ENCODE peak calls at places on chromosome 10, in ten cellular contexts. E is A549, S is adrenal gland, R is ovary, N is prostate gland, X is suprapubic skin, Y is HCT116, V is testis, P is NB4, Q is sigmoid colon. L is an unnamed sample.

GRCh38 chr10:102919237-102919959 is 1.3 kb downstream of the CNNM2 start:
- DNase-seq in N (no peak), Q (peak; percentile 66), E (no peak), V (peak; percentile 23), X (peak; percentile 62), Y (no peak), P (no peak), S (peak; percentile 44), R (peak; percentile 16), L (no peak)

GRCh38 chr10:17712053-17712452 is 39.9 kb upstream of the TMEM236 start:
- DNase-seq in V (no peak), Y (no peak), X (no peak), P (no peak), R (no peak), S (no peak), Q (no peak), E (no peak), N (no peak), L (no peak)

GRCh38 chr10:126080303-126080825 is 184.0 kb downstream of the FANK1 start:
- DNase-seq in S (no peak), N (no peak), R (no peak), Q (no peak), E (no peak), Y (no peak), P (no peak), V (no peak), X (no peak), L (no peak)

GRCh38 chr10:84211566-84211965 is 13.8 kb downstream of the LRIT2 start:
- DNase-seq in Q (no peak), P (no peak), X (no peak), N (no peak), Y (no peak), V (no peak), S (no peak), E (no peak), R (no peak), L (no peak)

GRCh38 chr10:21502371-21502765 is 23.1 kb downstream of the SKIDA1 start:
- DNase-seq in R (no peak), E (no peak), P (no peak), Q (no peak), S (no peak), Y (no peak), X (no peak), N (no peak), V (no peak), L (no peak)

GRCh38 chr10:77415311-77415960 is 222.2 kb downstream of the KCNMA1 start:
- DNase-seq in N (no peak), V (no peak), R (no peak), Y (no peak), X (no peak), S (no peak), Q (no peak), E (no peak), P (no peak), L (no peak)

GRCh38 chr10:52653510-52653909 is 119.1 kb downstream of the MBL2 start:
- DNase-seq in R (no peak), E (no peak), S (no peak), P (no peak), X (no peak), N (no peak), Y (no peak), V (peak; percentile 50), Q (no peak), L (no peak)

GRCh38 chr10:77188511-77188910 is 449.1 kb downstream of the KCNMA1 start:
- DNase-seq in Q (no peak), E (no peak), N (no peak), S (no peak), R (no peak), Y (no peak), X (no peak), V (no peak), P (no peak), L (no peak)

GRCh38 chr10:110263164-110263563 is 41.6 kb downstream of the SMNDC1 start:
- DNase-seq in X (no peak), S (no peak), V (no peak), R (no peak), E (no peak), N (no peak), P (no peak), Q (no peak), Y (no peak), L (no peak)

GRCh38 chr10:110259317-110259716 is 45.4 kb downstream of the SMNDC1 start:
- DNase-seq in N (no peak), X (no peak), R (no peak), S (no peak), P (no peak), V (no peak), Y (no peak), E (no peak), Q (no peak), L (no peak)

GRCh38 chr10:110254467-110254866 is 47.1 kb downstream of the MXI1 start:
- DNase-seq in P (no peak), Q (no peak), R (no peak), Y (no peak), E (no peak), X (no peak), S (no peak), N (no peak), V (no peak), L (no peak)

GRCh38 chr10:110260746-110261477 is 43.8 kb downstream of the SMNDC1 start:
- DNase-seq in V (no peak), Q (no peak), N (no peak), E (no peak), P (no peak), X (no peak), Y (no peak), R (no peak), S (no peak), L (no peak)

GRCh38 chr10:110258542-110258941 is 46.2 kb downstream of the SMNDC1 start:
- DNase-seq in E (no peak), S (no peak), Q (no peak), V (no peak), Y (no peak), R (no peak), N (no peak), P (no peak), X (no peak), L (no peak)
- TF ChIP-seq POLR2A in E (no peak), S (no peak), Q (no peak), V (no peak), Y (no peak), R (no peak), N (no peak), P (no peak), X (no peak), L (no peak)

GRCh38 chr10:987906-988666 is at the start of gene GTPBP4:
- DNase-seq in Y (peak; percentile 94), X (peak; percentile 99), E (peak; percentile 98), V (peak; percentile 100), Q (peak; percentile 99), R (peak; percentile 99), P (peak; percentile 99), S (peak; percentile 99), N (peak; percentile 99), L (peak; percentile 85)
- TF ChIP-seq POLR2A in Y (peak; percentile 32), X (peak; percentile 55), E (peak; percentile 45), V (no peak), Q (peak; percentile 60), R (peak; percentile 62), P (peak; percentile 78), S (peak; percentile 76), N (peak; percentile 52), L (peak; percentile 60)

GRCh38 chr10:60141916-60142559 is 235.7 kb upstream of the CCDC6 start:
- DNase-seq in S (no peak), V (no peak), Y (no peak), R (no peak), E (no peak), N (no peak), P (no peak), Q (no peak), X (no peak), L (no peak)

GRCh38 chr10:60142736-60143135 is 236.4 kb upstream of the CCDC6 start:
- DNase-seq in R (no peak), E (no peak), S (no peak), V (no peak), Q (no peak), Y (no peak), N (no peak), P (no peak), X (no peak), L (no peak)

GRCh38 chr10:60139798-60140566 is 233.6 kb upstream of the CCDC6 start:
- DNase-seq in E (no peak), S (no peak), P (no peak), V (no peak), X (no peak), Q (no peak), N (peak; percentile 19), Y (no peak), R (no peak), L (no peak)

GRCh38 chr10:60139290-60139689 is 232.9 kb upstream of the CCDC6 start:
- DNase-seq in P (no peak), N (no peak), S (no peak), X (no peak), E (no peak), Q (no peak), Y (no peak), V (no peak), R (no peak), L (no peak)

DNA sequence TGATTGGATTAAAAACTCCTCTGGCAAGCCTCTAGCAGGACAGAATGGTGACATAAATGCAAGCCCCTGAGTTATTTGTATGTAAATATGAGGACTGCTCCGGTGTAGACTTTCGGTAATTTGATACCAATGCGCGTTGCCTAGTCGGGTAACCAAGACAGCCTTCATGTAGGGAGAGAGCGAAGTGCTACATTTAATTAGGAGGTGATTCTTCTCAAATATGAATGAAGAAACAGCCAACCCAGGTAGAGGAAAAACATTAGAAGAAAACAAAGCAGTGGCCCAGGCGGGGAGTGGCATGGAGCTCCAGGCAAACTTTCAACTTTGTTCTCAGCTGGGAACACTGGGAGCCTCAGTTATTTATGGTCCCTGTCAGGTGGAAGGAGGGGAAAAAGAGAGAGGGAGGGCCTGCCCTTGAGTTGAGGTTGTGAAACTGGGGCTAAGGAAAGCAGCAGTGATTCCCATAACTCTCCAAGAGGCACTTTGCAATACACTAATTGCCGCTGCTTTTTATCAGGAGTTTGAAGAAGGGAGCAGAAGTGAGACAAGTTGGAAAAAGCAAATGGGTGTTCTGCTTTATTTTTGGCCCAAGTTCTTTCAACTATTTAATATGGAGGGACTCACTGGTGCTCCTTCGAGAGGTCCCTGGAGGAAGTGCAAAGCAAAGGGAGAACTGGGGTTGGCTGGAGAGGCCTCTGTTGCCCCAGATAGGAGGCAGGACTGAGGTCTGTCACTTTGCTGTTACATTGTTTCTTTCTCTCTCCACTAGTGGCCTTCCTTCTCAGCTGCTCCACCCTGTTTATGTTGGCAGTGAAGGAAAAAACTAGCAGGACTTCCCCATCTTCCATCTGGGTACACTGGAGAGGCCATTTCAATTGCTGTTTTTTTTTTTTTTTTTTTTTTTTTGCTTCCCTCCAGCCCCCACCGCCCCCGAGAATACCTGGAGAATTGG is 234.6 kb upstream of the CCDC6 start:
- DNase-seq in Q (peak; percentile 80), V (peak; percentile 83), P (no peak), Y (no peak), E (no peak), X (no peak), S (peak; percentile 61), R (peak; percentile 29), N (peak; percentile 53), L (peak; percentile 30)
- TF ChIP-seq POLR2A in Q (no peak), V (no peak), P (no peak), Y (no peak), E (no peak), X (no peak), S (no peak), R (no peak), N (no peak), L (no peak)

GRCh38 chr10:133307776-133308430 is 769 bp downstream of the TUBGCP2 start:
- DNase-seq in N (peak; percentile 80), P (peak; percentile 83), Q (no peak), R (peak; percentile 42), V (peak; percentile 93), X (peak; percentile 90), S (peak; percentile 67), E (peak; percentile 61), Y (no peak), L (no peak)

GRCh38 chr10:133306941-133307379 is 1.7 kb downstream of the TUBGCP2 start:
- DNase-seq in V (no peak), E (no peak), Y (no peak), Q (no peak), X (no peak), P (no peak), R (no peak), S (no peak), N (no peak), L (no peak)

GRCh38 chr10:133309720-133310398 is 1.1 kb downstream of the ZNF511 start:
- DNase-seq in P (no peak), X (no peak), S (no peak), V (no peak), Q (no peak), R (peak; percentile 32), E (no peak), Y (no peak), N (peak; percentile 36), L (no peak)

GRCh38 chr10:133309111-133309719 is 501 bp downstream of the ZNF511 start:
- DNase-seq in V (peak; percentile 95), S (peak; percentile 94), X (peak; percentile 96), Q (peak; percentile 96), N (peak; percentile 95), E (peak; percentile 53), P (peak; percentile 91), R (peak; percentile 90), Y (peak; percentile 69), L (peak; percentile 46)

GRCh38 chr10:133308431-133309110 is at the start of the genes TUBGCP2 and ZNF511:
- DNase-seq in X (peak; percentile 93), Q (peak; percentile 94), E (peak; percentile 74), N (peak; percentile 77), S (peak; percentile 86), P (peak; percentile 90), V (peak; percentile 86), R (peak; percentile 85), Y (no peak), L (peak; percentile 53)
- TF ChIP-seq POLR2A in X (peak; percentile 85), Q (peak; percentile 41), E (peak; percentile 57), N (peak; percentile 65), S (peak; percentile 80), P (peak; percentile 79), V (no peak), R (peak; percentile 73), Y (no peak), L (peak; percentile 56)